ENCODE peak calls at places on chromosomes 1 and 21, in five cellular contexts. B, Q, R, S and T are unnamed samples.

GRCh38 chr21:34351786-34352241 is 12.0 kb upstream of the KCNE2 start:
- DNase-seq in R (no peak), S (peak; percentile 59), B (no peak), Q (peak; percentile 54), T (peak; percentile 26)

GRCh38 chr1:99978218-99978617 is 8.4 kb downstream of the SLC35A3 start:
- DNase-seq in Q (no peak), R (no peak), S (no peak), B (no peak), T (no peak)

GRCh38 chr1:115063238-115063901 is 25.9 kb downstream of the TSPAN2 start:
- DNase-seq in S (no peak), R (no peak), B (no peak), Q (no peak), T (no peak)

GRCh38 chr1:3009021-3009420 is 12.2 kb upstream of the ACTRT2 start:
- DNase-seq in R (no peak), B (no peak), S (no peak), Q (no peak), T (no peak)

GRCh38 chr1:30707412-30708360 is 15.7 kb downstream of the MATN1 start:
- DNase-seq in R (no peak), B (peak; percentile 81), Q (peak; percentile 78), S (peak; percentile 66), T (peak; percentile 56)

GRCh38 chr1:177780096-177780700 is 189.7 kb downstream of the SEC16B start:
- DNase-seq in B (no peak), Q (no peak), R (peak; percentile 36), S (peak; percentile 51), T (peak; percentile 57)

GRCh38 chr1:25619101-25619890 is 2.7 kb downstream of the MAN1C1 start:
- DNase-seq in B (peak; percentile 84), R (peak; percentile 41), S (peak; percentile 45), Q (peak; percentile 75), T (peak; percentile 14)

GRCh38 chr1:8822383-8823294 is 5.2 kb upstream of the RERE start:
- DNase-seq in B (no peak), R (no peak), Q (no peak), S (peak; percentile 96), T (peak; percentile 89)

GRCh38 chr1:240508950-240509349 is 103.0 kb downstream of the GREM2 start:
- DNase-seq in R (no peak), B (no peak), Q (no peak), S (no peak), T (peak; percentile 42)

GRCh38 chr21:25733859-25734653 is 648 bp downstream of the ATP5PF start:
- DNase-seq in S (peak; percentile 61), B (no peak), Q (no peak), R (no peak), T (peak; percentile 35)

GRCh38 chr1:101187287-101187686 is 49.5 kb upstream of the S1PR1 start:
- DNase-seq in Q (no peak), S (peak; percentile 16), R (no peak), B (no peak), T (peak; percentile 72)

GRCh38 chr1:114510235-114511047 is 562 bp downstream of the TRIM33 start:
- DNase-seq in R (no peak), Q (peak; percentile 6), B (peak; percentile 46), S (peak; percentile 36), T (peak; percentile 30)

GRCh38 chr1:100622966-100623762 is 85.2 kb downstream of the GPR88 start:
- DNase-seq in B (no peak), R (no peak), S (peak; percentile 80), Q (no peak), T (peak; percentile 93)

GRCh38 chr1:18976096-18976495 is 19.6 kb upstream of the IFFO2 start:
- DNase-seq in R (no peak), B (no peak), S (no peak), Q (no peak), T (no peak)

GRCh38 chr1:935751-936231 is 12.1 kb downstream of the SAMD11 start:
- DNase-seq in Q (no peak), S (peak; percentile 40), R (no peak), B (peak; percentile 58), T (no peak)

GRCh38 chr21:33042812-33043211 is 17.1 kb downstream of the OLIG2 start:
- DNase-seq in S (peak; percentile 80), Q (no peak), B (no peak), R (no peak), T (peak; percentile 97)

GRCh38 chr1:2130156-2130555 is 64.4 kb downstream of the FAAP20 start:
- DNase-seq in Q (no peak), S (no peak), R (no peak), B (no peak), T (no peak)

GRCh38 chr1:221740260-221740830 is 1.5 kb downstream of the DUSP10 start:
- DNase-seq in B (no peak), Q (no peak), R (no peak), S (no peak), T (no peak)

GRCh38 chr1:10900691-10901090 is 104.2 kb upstream of the CASZ1 start:
- DNase-seq in Q (no peak), R (peak; percentile 27), S (no peak), B (no peak), T (no peak)

GRCh38 chr1:234584926-234585325 is 25.1 kb downstream of the IRF2BP2 start:
- DNase-seq in B (no peak), Q (no peak), S (peak; percentile 42), R (no peak), T (no peak)

GRCh38 chr1:225827076-225827475 is 17.2 kb downstream of the EPHX1 start:
- DNase-seq in Q (no peak), B (no peak), R (no peak), S (no peak), T (no peak)

GRCh38 chr1:154463512-154463990 is 38.5 kb upstream of the TDRD10 start:
- DNase-seq in B (no peak), Q (no peak), S (no peak), R (no peak), T (no peak)

GRCh38 chr1:210464519-210465039 is 135.9 kb downstream of the HHAT start:
- DNase-seq in B (no peak), Q (no peak), R (no peak), S (no peak), T (peak; percentile 44)

GRCh38 chr1:71343686-71344416 is 263.0 kb upstream of the ZRANB2 start:
- DNase-seq in B (no peak), S (no peak), Q (no peak), R (no peak), T (no peak)

GRCh38 chr1:6099787-6100765 is 54.4 kb downstream of the KCNAB2 start:
- DNase-seq in B (no peak), Q (no peak), S (no peak), R (no peak), T (no peak)

GRCh38 chr1:156400191-156400920 is 31.3 kb downstream of the RHBG start:
- DNase-seq in B (no peak), S (no peak), R (no peak), Q (no peak), T (no peak)

GRCh38 chr1:39301606-39302005 is 97.1 kb downstream of the MACF1 start:
- DNase-seq in B (no peak), S (peak; percentile 53), Q (no peak), R (no peak), T (peak; percentile 60)

GRCh38 chr1:50780797-50781196 is 179.3 kb downstream of the FAF1 start:
- DNase-seq in S (no peak), B (no peak), Q (no peak), R (no peak), T (no peak)

GRCh38 chr1:55150880-55151582 is 64.1 kb downstream of the USP24 start:
- DNase-seq in R (no peak), Q (no peak), B (no peak), S (no peak), T (no peak)

GRCh38 chr21:23579573-23579972 is 2027.7 kb downstream of the MRPL39 start:
- DNase-seq in R (no peak), Q (no peak), S (no peak), B (no peak), T (no peak)

GRCh38 chr1:215539803-215540575 is 27.1 kb upstream of the KCTD3 start:
- DNase-seq in R (no peak), Q (no peak), S (no peak), B (no peak), T (peak; percentile 23)

GRCh38 chr1:194658090-194658439 is 1471.7 kb upstream of the B3GALT2 start:
- DNase-seq in B (no peak), R (no peak), Q (no peak), S (no peak), T (peak; percentile 81)

DNA sequence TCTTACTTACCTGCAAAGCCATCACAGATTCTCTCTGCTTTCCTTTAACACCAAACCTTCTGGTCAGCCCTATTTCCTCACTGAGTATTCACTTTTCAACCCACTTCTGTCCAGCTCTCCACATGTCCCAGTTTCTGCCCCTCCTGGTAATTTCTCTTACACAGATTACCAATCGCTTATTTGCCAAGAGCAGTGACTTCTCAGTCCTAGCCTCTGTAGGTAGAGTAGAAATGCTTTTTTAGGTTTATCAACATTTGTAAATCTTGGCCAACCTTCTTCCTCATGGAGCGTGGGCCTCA is 33.6 kb upstream of the LRRC8C start:
- DNase-seq in Q (no peak), B (no peak), R (no peak), S (no peak), T (no peak)
- H2BK15ac ChIP-seq in Q (no peak overlapping the region), B (no peak overlapping the region), R (no peak overlapping the region), S (no peak overlapping the region), T (no peak overlapping the region)

GRCh38 chr1:94973271-94973922 is 46.5 kb upstream of the CNN3 start:
- DNase-seq in Q (no peak), R (no peak), B (no peak), S (no peak), T (no peak)
- H3K14ac ChIP-seq in Q (no peak overlapping the region), R (no peak overlapping the region), B (no peak overlapping the region), S (no peak overlapping the region), T (peak overlapping the region; percentile 74)

GRCh38 chr1:57024855-57025254 is 59.0 kb upstream of the C8B start:
- DNase-seq in B (no peak), R (no peak), S (no peak), Q (no peak), T (no peak)

DNA sequence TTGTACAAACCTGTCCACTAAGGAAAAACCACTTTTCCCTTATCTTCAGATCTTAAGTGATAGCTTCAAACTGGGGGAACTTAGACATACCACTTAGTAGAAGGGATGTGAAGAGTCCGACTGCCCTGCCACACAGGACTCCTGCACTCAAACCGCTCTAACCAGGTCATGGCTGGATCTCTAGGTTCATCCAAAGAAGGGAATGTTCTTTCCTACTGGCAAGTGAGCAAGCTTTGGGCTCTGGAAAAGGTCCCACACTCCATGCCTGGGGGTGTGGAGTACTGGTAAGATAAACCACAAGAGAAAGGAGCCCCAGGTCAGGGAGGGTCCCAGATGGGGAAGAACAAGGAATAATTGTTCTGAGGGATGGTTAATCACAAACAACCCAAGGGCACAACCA is 61.1 kb upstream of the C8B start:
- DNase-seq in R (no peak), Q (no peak), B (no peak), S (no peak), T (no peak)
- H2BK15ac ChIP-seq in R (no peak overlapping the region), Q (no peak overlapping the region), B (no peak overlapping the region), S (no peak overlapping the region), T (no peak overlapping the region)

GRCh38 chr1:161007369-161007768 is 13.6 kb downstream of the F11R start:
- DNase-seq in R (no peak), S (no peak), B (no peak), Q (no peak), T (no peak)

GRCh38 chr1:161008857-161009554 is 11.9 kb downstream of the F11R start:
- DNase-seq in S (peak; percentile 63), B (no peak), Q (no peak), R (no peak), T (peak; percentile 31)

GRCh38 chr1:161006563-161006962 is 14.4 kb downstream of the F11R start:
- DNase-seq in R (no peak), B (no peak), Q (no peak), S (no peak), T (no peak)

GRCh38 chr1:161012420-161012819 is 8.5 kb downstream of the F11R start:
- DNase-seq in S (no peak), R (no peak), Q (no peak), B (no peak), T (no peak)

GRCh38 chr1:161009602-161010211 is 11.2 kb downstream of the F11R start:
- DNase-seq in S (no peak), R (no peak), B (no peak), Q (no peak), T (no peak)
- H3K14ac ChIP-seq in S (no peak overlapping the region), R (no peak overlapping the region), B (no peak overlapping the region), Q (no peak overlapping the region), T (no peak overlapping the region)